ENCODE peak calls at places on chromosomes 13 and 19, in five cellular contexts. F, G, M, Y and W are unnamed samples.

GRCh38 chr19:29724102-29724641 is 9.1 kb upstream of the C19orf12 start:
- DNase-seq in F (peak; percentile 25), G (no peak), M (peak; percentile 37), Y (no peak), W (no peak)

GRCh38 chr13:32941368-32941767 is 74.9 kb upstream of the KL start:
- DNase-seq in F (no peak), G (no peak), M (no peak), Y (no peak), W (no peak)

GRCh38 chr13:62512194-62513141 is 1096.8 kb upstream of the PCDH20 start:
- DNase-seq in F (no peak), G (no peak), M (no peak), Y (peak; percentile 10), W (no peak)

GRCh38 chr19:38737297-38737865 is 6.9 kb downstream of the CAPN12 start:
- DNase-seq in F (no peak), G (no peak), M (no peak), Y (no peak), W (no peak)

GRCh38 chr13:48859168-48860105 is 116.3 kb upstream of the FNDC3A start:
- DNase-seq in F (no peak), G (no peak), M (no peak), Y (no peak), W (no peak)

GRCh38 chr19:45800009-45800553 is 7.4 kb upstream of the DMWD start:
- DNase-seq in F (no peak), G (no peak), M (no peak), Y (no peak), W (no peak)

GRCh38 chr13:59416561-59416960 is 747.2 kb downstream of the DIAPH3 start:
- DNase-seq in F (no peak), G (no peak), M (no peak), Y (no peak), W (no peak)

GRCh38 chr19:50580970-50581636 is 12.9 kb upstream of the LRRC4B start:
- DNase-seq in F (no peak), G (no peak), M (no peak), Y (no peak), W (no peak)

GRCh38 chr13:43107780-43108179 is 84.4 kb downstream of the DNAJC15 start:
- DNase-seq in F (no peak), G (no peak), M (no peak), Y (no peak), W (no peak)

GRCh38 chr13:113928701-113929627 is 44.9 kb downstream of the C13orf46 start:
- DNase-seq in F (no peak), G (no peak), M (no peak), Y (peak; percentile 35), W (no peak)

GRCh38 chr19:41774515-41774980 is 19.2 kb downstream of the CEACAM6 start:
- DNase-seq in F (peak; percentile 51), G (peak; percentile 20), M (no peak), Y (no peak), W (peak; percentile 27)

GRCh38 chr13:91346848-91347211 is 657 bp upstream of the MIR17HG start:
- DNase-seq in F (peak; percentile 56), G (peak; percentile 18), M (peak; percentile 21), Y (no peak), W (no peak)

GRCh38 chr19:4976412-4977298 is 7.7 kb downstream of the KDM4B start:
- DNase-seq in F (no peak), G (no peak), M (no peak), Y (peak; percentile 40), W (no peak)

GRCh38 chr13:51525567-51526165 is 58.6 kb upstream of the WDFY2 start:
- DNase-seq in F (no peak), G (no peak), M (no peak), Y (no peak), W (no peak)

GRCh38 chr13:83333614-83334388 is 548.5 kb downstream of the SLITRK1 start:
- DNase-seq in F (no peak), G (no peak), M (no peak), Y (no peak), W (no peak)

GRCh38 chr19:12866416-12867119 is 14.7 kb downstream of the DNASE2 start:
- DNase-seq in F (no peak), G (no peak), M (no peak), Y (no peak), W (no peak)

GRCh38 chr13:112685856-112686255 is 4.0 kb upstream of the ATP11A start:
- DNase-seq in F (no peak), G (no peak), M (no peak), Y (no peak), W (no peak)

GRCh38 chr13:67726979-67727378 is 496.8 kb upstream of the PCDH9 start:
- DNase-seq in F (no peak), G (no peak), M (no peak), Y (no peak), W (no peak)

GRCh38 chr13:107348931-107349330 is 781.0 kb upstream of the ARGLU1 start:
- DNase-seq in F (no peak), G (no peak), M (no peak), Y (no peak), W (no peak)

GRCh38 chr19:7687177-7687576 is 6.5 kb downstream of the TRAPPC5 start:
- DNase-seq in F (no peak), G (no peak), M (no peak), Y (no peak), W (no peak)

GRCh38 chr13:27968316-27969072 is 621 bp downstream of the CDX2 start:
- DNase-seq in F (no peak), G (no peak), M (no peak), Y (no peak), W (no peak)

GRCh38 chr13:44151474-44151873 is 222.2 kb upstream of the SERP2 start:
- DNase-seq in F (no peak), G (no peak), M (no peak), Y (no peak), W (no peak)

GRCh38 chr13:92886535-92887098 is 340.0 kb upstream of the GPC6 start:
- DNase-seq in F (no peak), G (no peak), M (no peak), Y (no peak), W (no peak)

GRCh38 chr13:83819611-83820010 is 62.7 kb downstream of the SLITRK1 start:
- DNase-seq in F (no peak), G (no peak), M (no peak), Y (no peak), W (no peak)

GRCh38 chr19:19203012-19203856 is at the start of gene NR2C2AP:
- DNase-seq in F (peak; percentile 94), G (peak; percentile 83), M (peak; percentile 90), Y (peak; percentile 88), W (peak; percentile 84)

GRCh38 chr13:30145709-30146367 is 161.5 kb downstream of the KATNAL1 start:
- DNase-seq in F (peak; percentile 59), G (no peak), M (no peak), Y (no peak), W (no peak)

GRCh38 chr19:17855333-17856152 is 4.2 kb upstream of the RPL18A start:
- DNase-seq in F (peak; percentile 93), G (peak; percentile 80), M (peak; percentile 90), Y (peak; percentile 87), W (peak; percentile 78)

GRCh38 chr13:50387124-50387581 is 371.9 kb downstream of the KCNRG start:
- DNase-seq in F (peak; percentile 40), G (no peak), M (peak; percentile 14), Y (no peak), W (no peak)

GRCh38 chr13:36858285-36858684 is 39.3 kb downstream of the RFXAP start:
- DNase-seq in F (no peak), G (no peak), M (no peak), Y (no peak), W (no peak)

GRCh38 chr19:49408816-49409440 is 14.3 kb downstream of the PTH2 start:
- DNase-seq in F (no peak), G (no peak), M (no peak), Y (no peak), W (no peak)

GRCh38 chr13:77981191-77981925 is 62.7 kb upstream of the EDNRB start:
- DNase-seq in F (no peak), G (no peak), M (no peak), Y (no peak), W (no peak)

GRCh38 chr19:3409346-3410064 is 43.1 kb downstream of the NFIC start:
- DNase-seq in F (no peak), G (no peak), M (no peak), Y (no peak), W (no peak)

GRCh38 chr19:51513968-51514367 is 12.4 kb upstream of the SIGLEC12 start:
- DNase-seq in F (no peak), G (no peak), M (no peak), Y (no peak), W (no peak)

GRCh38 chr13:110368408-110368807 is 61.3 kb downstream of the COL4A2 start:
- DNase-seq in F (no peak), G (no peak), M (no peak), Y (no peak), W (no peak)

GRCh38 chr19:12884926-12885748 is 1.9 kb downstream of the KLF1 start:
- DNase-seq in F (peak; percentile 91), G (peak; percentile 79), M (peak; percentile 86), Y (peak; percentile 36), W (peak; percentile 79)

GRCh38 chr19:47045867-47046470 is 2.5 kb downstream of the TMEM160 start:
- DNase-seq in F (no peak), G (no peak), M (no peak), Y (no peak), W (no peak)

GRCh38 chr13:108272333-108272732 is 2.8 kb downstream of the TNFSF13B start:
- DNase-seq in F (no peak), G (no peak), M (no peak), Y (no peak), W (no peak)

GRCh38 chr13:95745752-95746151 is 68.8 kb downstream of the DNAJC3 start:
- DNase-seq in F (no peak), G (no peak), M (no peak), Y (no peak), W (no peak)